ENCODE peak calls at places on chromosomes 1 and 21, in four cellular contexts. Q is breast epithelium, F is fibroblast of the aortic adventitia, K is colonic mucosa. G is an unnamed sample.

GRCh38 chr21:28821276-28822063 is 171.2 kb downstream of the LTN1 start:
- DNase-seq in Q (no peak), K (no peak), F (peak), G (no peak)

GRCh38 chr1:63329621-63330330 is 7.4 kb downstream of the FOXD3 start:
- DNase-seq in Q (no peak), K (no peak), F (no peak), G (no peak)

GRCh38 chr1:12438349-12438924 is 179.6 kb downstream of the DHRS3 start:
- DNase-seq in F (no peak), Q (no peak), K (no peak), G (no peak)

GRCh38 chr1:51236548-51237312 is 657 bp downstream of the RNF11 start:
- DNase-seq in K (peak), Q (peak), F (no peak), G (no peak)

GRCh38 chr1:160576866-160577265 is 2.4 kb downstream of the CD84 start:
- DNase-seq in F (no peak), Q (no peak), K (no peak), G (no peak)

GRCh38 chr1:27161594-27161993 is 6.7 kb upstream of the SLC9A1 start:
- DNase-seq in K (peak), F (no peak), Q (no peak), G (no peak)

GRCh38 chr21:25567472-25567871 is 39.8 kb downstream of the MRPL39 start:
- DNase-seq in Q (no peak), F (no peak), K (no peak), G (no peak)

GRCh38 chr1:37944091-37944763 is 2.6 kb downstream of the INPP5B start:
- DNase-seq in Q (no peak), K (no peak), F (no peak), G (no peak)

GRCh38 chr1:245682638-245683376 is 528.0 kb downstream of the KIF26B start:
- DNase-seq in K (no peak), Q (no peak), F (peak), G (no peak)

GRCh38 chr1:244963231-244963826 is 99.0 kb upstream of the HNRNPU start:
- DNase-seq in Q (no peak), K (no peak), F (peak), G (no peak)

GRCh38 chr1:150165622-150166612 is 16.2 kb downstream of the PLEKHO1 start:
- DNase-seq in K (peak), F (peak), Q (no peak), G (no peak)

GRCh38 chr1:2784854-2785630 is 16.5 kb downstream of the TTC34 start:
- DNase-seq in K (no peak), F (no peak), Q (peak), G (no peak)

GRCh38 chr1:48940946-48941732 is 164.4 kb upstream of the BEND5 start:
- DNase-seq in Q (no peak), F (no peak), K (no peak), G (no peak)

GRCh38 chr1:198167436-198167934 is 10.7 kb downstream of the NEK7 start:
- DNase-seq in K (no peak), F (no peak), Q (no peak), G (no peak)

GRCh38 chr1:230572121-230573083 is 69.9 kb upstream of the COG2 start:
- DNase-seq in Q (no peak), K (peak), F (no peak), G (no peak)

GRCh38 chr1:97743129-97743528 is 177.7 kb downstream of the DPYD start:
- DNase-seq in K (no peak), Q (no peak), F (no peak), G (no peak)

GRCh38 chr1:40742363-40743061 is 41.1 kb upstream of the KCNQ4 start:
- DNase-seq in K (no peak), F (no peak), Q (no peak), G (no peak)

GRCh38 chr1:54095543-54096286 is 42.3 kb downstream of the TCEANC2 start:
- DNase-seq in F (no peak), Q (no peak), K (peak), G (no peak)

GRCh38 chr1:171515299-171515698 is 30.0 kb downstream of the PRRC2C start:
- DNase-seq in F (no peak), Q (no peak), K (no peak), G (no peak)

GRCh38 chr21:42082501-42083360 is 11.6 kb downstream of the UMODL1 start:
- DNase-seq in K (no peak), Q (no peak), F (no peak), G (no peak)
- H3K4me3 ChIP-seq in K (no peak), Q (no peak), F (no peak), G (no peak)

GRCh38 chr1:1034438-1034759 is 14.5 kb downstream of the AGRN start:
- DNase-seq in Q (no peak), F (no peak), K (no peak), G (no peak)
- TF ChIP-seq CTCF in Q (no peak), F (no peak), K (no peak), G (no peak)

DNA sequence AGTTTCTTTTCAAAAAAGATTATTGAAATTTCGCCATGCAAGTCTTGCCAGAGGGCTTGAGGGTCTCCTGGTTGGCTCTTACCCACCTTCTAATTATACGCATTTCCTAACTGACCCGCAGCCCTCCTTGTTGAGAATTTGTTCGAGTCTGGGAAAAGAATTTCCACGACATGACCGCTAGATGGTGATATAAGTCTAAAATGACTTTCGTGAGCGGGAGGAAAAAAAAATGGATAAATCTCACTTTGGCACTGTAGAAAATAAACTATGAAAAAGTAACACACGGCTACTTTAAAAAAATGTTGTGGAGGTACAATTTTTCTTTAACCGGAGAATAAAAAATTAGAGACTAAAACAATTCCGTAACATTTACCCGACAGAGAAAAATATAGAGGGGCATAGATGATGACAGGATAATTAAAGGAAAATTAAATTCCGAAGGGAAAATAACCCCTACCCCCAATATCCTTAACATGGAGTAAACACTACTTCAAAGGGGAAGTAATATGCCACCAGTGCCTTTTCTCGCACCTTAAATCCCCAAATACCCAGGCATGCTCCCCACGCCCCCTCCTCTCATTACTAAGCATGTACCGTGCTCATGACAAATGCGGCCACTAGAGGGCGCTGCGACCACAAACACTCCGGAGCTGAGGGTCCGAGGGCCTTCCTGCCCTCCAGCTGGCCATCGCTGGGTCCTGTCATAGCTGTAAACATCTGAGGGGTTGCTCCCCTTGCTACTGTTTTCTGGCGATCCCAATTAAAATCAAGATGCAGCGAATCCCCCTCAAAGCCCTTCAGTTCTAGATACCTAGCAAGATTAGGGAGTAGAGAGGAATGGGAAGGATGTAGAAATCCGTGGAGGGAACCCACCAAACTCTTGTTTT is 266.9 kb downstream of the ASTN1 start:
- DNase-seq in F (peak), Q (no peak), K (peak), G (peak)
- H3K4me3 ChIP-seq in F (peak), Q (peak), K (no peak), G (no peak)

GRCh38 chr1:207828485-207829158 is 76.8 kb downstream of the CD46 start:
- DNase-seq in F (peak), K (peak), Q (peak), G (peak)
- TF ChIP-seq CTCF in F (peak), K (peak), Q (peak), G (peak)

DNA sequence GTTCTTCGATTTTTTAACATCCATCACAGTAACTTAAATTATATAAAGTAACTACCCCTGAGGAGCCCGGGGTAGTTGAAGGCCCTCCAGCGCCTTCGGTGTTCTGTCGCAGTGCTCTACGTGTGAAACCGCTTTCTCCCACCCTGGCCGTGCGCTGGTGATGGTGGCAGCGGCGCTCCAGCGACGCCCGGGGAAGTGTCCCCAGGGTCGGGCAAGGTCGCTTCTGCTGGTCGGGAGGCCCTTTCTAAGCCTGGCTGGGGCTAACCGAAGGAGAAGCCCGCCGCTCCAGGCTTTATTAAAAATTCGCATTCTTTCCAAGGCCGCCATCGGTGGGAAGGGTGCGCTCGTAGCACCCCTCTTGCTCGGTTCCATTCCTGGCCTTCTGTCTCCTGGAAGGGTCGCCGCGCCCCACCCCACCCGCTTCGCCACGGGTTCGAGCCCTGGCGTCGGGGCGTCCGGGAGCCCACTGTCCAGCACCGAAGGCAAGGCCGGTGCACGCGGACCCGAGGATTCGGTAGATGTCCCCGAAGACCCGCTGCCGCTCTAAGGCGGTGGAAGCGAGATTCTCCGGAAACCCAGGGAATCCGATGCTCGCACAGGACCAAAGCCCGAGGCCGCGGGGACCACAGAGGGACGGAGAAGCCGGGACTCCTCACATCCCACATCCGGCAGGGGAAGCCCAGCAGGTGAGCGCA is 807 bp upstream of the RIPPLY3 start:
- DNase-seq in K (no peak), Q (no peak), F (no peak), G (no peak)
- H3K4me3 ChIP-seq in K (peak), Q (peak), F (peak), G (no peak)

GRCh38 chr1:236059011-236059410 is 5.9 kb downstream of the NID1 start:
- DNase-seq in Q (no peak), F (no peak), K (no peak), G (no peak)
- TF ChIP-seq CTCF in Q (no peak), F (no peak), K (no peak), G (no peak)

DNA sequence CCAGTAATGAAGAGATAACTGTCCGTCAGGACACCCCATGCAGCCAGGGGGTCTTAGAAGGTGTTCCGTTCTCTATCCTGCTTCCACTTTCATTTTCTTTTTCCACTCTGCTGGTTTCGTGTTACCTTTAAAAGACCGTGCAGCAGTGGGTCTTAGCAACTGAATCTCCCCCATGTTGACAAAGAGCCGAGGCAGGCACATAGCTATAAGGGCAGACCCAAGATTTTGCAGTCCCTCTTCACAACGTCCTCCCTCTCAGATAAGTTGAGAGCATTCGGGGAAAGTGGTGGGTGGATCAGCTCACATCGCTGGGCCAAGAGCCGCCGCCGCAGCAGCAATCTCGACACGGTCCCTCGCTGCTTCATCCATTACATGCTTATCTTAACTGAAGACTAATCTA is 355.5 kb downstream of the LMO4 start:
- DNase-seq in Q (no peak), K (peak), F (peak), G (no peak)
- H3K4me3 ChIP-seq in Q (peak), K (peak), F (peak), G (no peak)

GRCh38 chr1:29690156-29690555 is 453.8 kb downstream of the PTPRU start:
- DNase-seq in F (no peak), K (no peak), Q (no peak), G (no peak)

GRCh38 chr1:29688477-29689365 is 452.4 kb downstream of the PTPRU start:
- DNase-seq in K (no peak), F (peak), Q (no peak), G (no peak)

GRCh38 chr1:29691499-29691898 is 455.2 kb downstream of the PTPRU start:
- DNase-seq in Q (no peak), F (no peak), K (no peak), G (no peak)

GRCh38 chr1:29687601-29688244 is 451.4 kb downstream of the PTPRU start:
- DNase-seq in Q (no peak), K (no peak), F (peak), G (no peak)

GRCh38 chr1:29689372-29690030 is 453.2 kb downstream of the PTPRU start:
- DNase-seq in K (no peak), Q (no peak), F (no peak), G (no peak)
- TF ChIP-seq CTCF in K (no peak), Q (no peak), F (no peak), G (peak)

GRCh38 chr1:35539073-35539823 is 18.0 kb downstream of the KIAA0319L start:
- DNase-seq in F (peak), K (no peak), Q (no peak), G (no peak)
- H3K4me3 ChIP-seq in F (peak), K (no peak), Q (no peak), G (no peak)

GRCh38 chr21:18249542-18250152 is 5.0 kb downstream of the CHODL start:
- DNase-seq in K (no peak), F (no peak), Q (no peak), G (no peak)
- TF ChIP-seq CTCF in K (no peak), F (no peak), Q (no peak), G (no peak)